ENCODE peak calls at places on chromosomes 7 and 10, in ten cellular contexts. One of them, this sample, is unnamed.

GRCh38 chr7:151249034-151249731 is 689 bp upstream of the SMARCD3 start:
- DNase-seq in suprapubic skin: peak; percentile 83
- DNase-seq in K562: peak; percentile 56
- DNase-seq in HCT116: no peak
- DNase-seq in GM12878: no peak
- DNase-seq in spleen: peak; percentile 86
- DNase-seq in GM12891: no peak
- DNase-seq in endothelial cell of umbilical vein: peak; percentile 56
- DNase-seq in breast epithelium: peak; percentile 43
- DNase-seq in stomach: peak; percentile 66
- DNase-seq in this sample: no peak

GRCh38 chr7:111390000-111390399 is 172.3 kb downstream of the IMMP2L start:
- DNase-seq in K562: no peak
- DNase-seq in endothelial cell of umbilical vein: no peak
- DNase-seq in breast epithelium: no peak
- DNase-seq in suprapubic skin: no peak
- DNase-seq in spleen: no peak
- DNase-seq in GM12878: no peak
- DNase-seq in HCT116: no peak
- DNase-seq in GM12891: no peak
- DNase-seq in stomach: no peak
- DNase-seq in this sample: no peak

GRCh38 chr7:43502941-43503340 is 80.0 kb upstream of the STK17A start:
- DNase-seq in breast epithelium: no peak
- DNase-seq in GM12878: no peak
- DNase-seq in spleen: no peak
- DNase-seq in HCT116: no peak
- DNase-seq in endothelial cell of umbilical vein: no peak
- DNase-seq in suprapubic skin: no peak
- DNase-seq in GM12891: no peak
- DNase-seq in stomach: no peak
- DNase-seq in K562: no peak
- DNase-seq in this sample: no peak

GRCh38 chr7:137626469-137627067 is 220.2 kb downstream of the DGKI start:
- DNase-seq in HCT116: peak; percentile 31
- DNase-seq in stomach: peak; percentile 38
- DNase-seq in K562: peak; percentile 81
- DNase-seq in GM12891: peak; percentile 21
- DNase-seq in breast epithelium: no peak
- DNase-seq in spleen: no peak
- DNase-seq in endothelial cell of umbilical vein: peak; percentile 54
- DNase-seq in GM12878: peak; percentile 12
- DNase-seq in suprapubic skin: no peak
- DNase-seq in this sample: peak; percentile 23

GRCh38 chr10:130804281-130804680 is 507.2 kb downstream of the TCERG1L start:
- DNase-seq in K562: no peak
- DNase-seq in GM12878: no peak
- DNase-seq in stomach: no peak
- DNase-seq in spleen: no peak
- DNase-seq in HCT116: no peak
- DNase-seq in GM12891: no peak
- DNase-seq in suprapubic skin: no peak
- DNase-seq in breast epithelium: no peak
- DNase-seq in endothelial cell of umbilical vein: no peak
- DNase-seq in this sample: no peak

GRCh38 chr7:32330602-32331001 is 159.6 kb downstream of the LSM5 start:
- DNase-seq in HCT116: no peak
- DNase-seq in GM12891: no peak
- DNase-seq in breast epithelium: no peak
- DNase-seq in suprapubic skin: no peak
- DNase-seq in K562: no peak
- DNase-seq in GM12878: no peak
- DNase-seq in stomach: no peak
- DNase-seq in endothelial cell of umbilical vein: no peak
- DNase-seq in spleen: no peak
- DNase-seq in this sample: no peak

GRCh38 chr7:27185013-27185707 is at the start of gene HOXA11:
- DNase-seq in GM12878: no peak
- DNase-seq in endothelial cell of umbilical vein: peak; percentile 94
- DNase-seq in breast epithelium: no peak
- DNase-seq in suprapubic skin: peak; percentile 82
- DNase-seq in stomach: peak; percentile 22
- DNase-seq in GM12891: no peak
- DNase-seq in spleen: peak; percentile 63
- DNase-seq in K562: no peak
- DNase-seq in HCT116: no peak
- DNase-seq in this sample: no peak

GRCh38 chr7:30148951-30149459 is 14.2 kb downstream of the MTURN start:
- DNase-seq in K562: no peak
- DNase-seq in GM12878: no peak
- DNase-seq in spleen: peak; percentile 87
- DNase-seq in HCT116: no peak
- DNase-seq in GM12891: no peak
- DNase-seq in suprapubic skin: no peak
- DNase-seq in breast epithelium: peak; percentile 77
- DNase-seq in stomach: peak; percentile 35
- DNase-seq in endothelial cell of umbilical vein: no peak
- DNase-seq in this sample: no peak

GRCh38 chr7:92135100-92135429 is 788 bp upstream of the CYP51A1 start:
- DNase-seq in GM12878: no peak
- DNase-seq in spleen: no peak
- DNase-seq in breast epithelium: no peak
- DNase-seq in endothelial cell of umbilical vein: no peak
- DNase-seq in K562: peak; percentile 57
- DNase-seq in suprapubic skin: no peak
- DNase-seq in GM12891: no peak
- DNase-seq in HCT116: no peak
- DNase-seq in stomach: peak; percentile 28
- DNase-seq in this sample: peak; percentile 3

GRCh38 chr7:26787696-26788095 is 76.7 kb downstream of the SKAP2 start:
- DNase-seq in spleen: no peak
- DNase-seq in GM12891: no peak
- DNase-seq in breast epithelium: no peak
- DNase-seq in K562: no peak
- DNase-seq in suprapubic skin: no peak
- DNase-seq in HCT116: no peak
- DNase-seq in GM12878: no peak
- DNase-seq in stomach: no peak
- DNase-seq in endothelial cell of umbilical vein: no peak
- DNase-seq in this sample: no peak

GRCh38 chr7:79454325-79454960 is 976 bp upstream of the MAGI2 start:
- DNase-seq in endothelial cell of umbilical vein: no peak
- DNase-seq in spleen: peak; percentile 72
- DNase-seq in GM12878: no peak
- DNase-seq in GM12891: no peak
- DNase-seq in stomach: no peak
- DNase-seq in K562: no peak
- DNase-seq in HCT116: no peak
- DNase-seq in suprapubic skin: peak; percentile 69
- DNase-seq in breast epithelium: peak; percentile 20
- DNase-seq in this sample: no peak

GRCh38 chr10:4646546-4646945 is 179.5 kb upstream of the AKR1E2 start:
- DNase-seq in HCT116: no peak
- DNase-seq in K562: no peak
- DNase-seq in suprapubic skin: no peak
- DNase-seq in spleen: no peak
- DNase-seq in endothelial cell of umbilical vein: no peak
- DNase-seq in GM12878: no peak
- DNase-seq in stomach: no peak
- DNase-seq in breast epithelium: no peak
- DNase-seq in GM12891: no peak
- DNase-seq in this sample: no peak

GRCh38 chr7:111413796-111414195 is 148.5 kb downstream of the IMMP2L start:
- DNase-seq in endothelial cell of umbilical vein: no peak
- DNase-seq in K562: no peak
- DNase-seq in spleen: no peak
- DNase-seq in HCT116: no peak
- DNase-seq in stomach: no peak
- DNase-seq in suprapubic skin: no peak
- DNase-seq in breast epithelium: no peak
- DNase-seq in GM12891: no peak
- DNase-seq in GM12878: no peak
- DNase-seq in this sample: no peak

GRCh38 chr10:44752451-44753441 is 158.4 kb upstream of the TMEM72 start:
- DNase-seq in GM12891: no peak
- DNase-seq in breast epithelium: no peak
- DNase-seq in suprapubic skin: no peak
- DNase-seq in spleen: no peak
- DNase-seq in GM12878: no peak
- DNase-seq in K562: no peak
- DNase-seq in HCT116: no peak
- DNase-seq in stomach: no peak
- DNase-seq in endothelial cell of umbilical vein: peak; percentile 80
- DNase-seq in this sample: no peak

DNA sequence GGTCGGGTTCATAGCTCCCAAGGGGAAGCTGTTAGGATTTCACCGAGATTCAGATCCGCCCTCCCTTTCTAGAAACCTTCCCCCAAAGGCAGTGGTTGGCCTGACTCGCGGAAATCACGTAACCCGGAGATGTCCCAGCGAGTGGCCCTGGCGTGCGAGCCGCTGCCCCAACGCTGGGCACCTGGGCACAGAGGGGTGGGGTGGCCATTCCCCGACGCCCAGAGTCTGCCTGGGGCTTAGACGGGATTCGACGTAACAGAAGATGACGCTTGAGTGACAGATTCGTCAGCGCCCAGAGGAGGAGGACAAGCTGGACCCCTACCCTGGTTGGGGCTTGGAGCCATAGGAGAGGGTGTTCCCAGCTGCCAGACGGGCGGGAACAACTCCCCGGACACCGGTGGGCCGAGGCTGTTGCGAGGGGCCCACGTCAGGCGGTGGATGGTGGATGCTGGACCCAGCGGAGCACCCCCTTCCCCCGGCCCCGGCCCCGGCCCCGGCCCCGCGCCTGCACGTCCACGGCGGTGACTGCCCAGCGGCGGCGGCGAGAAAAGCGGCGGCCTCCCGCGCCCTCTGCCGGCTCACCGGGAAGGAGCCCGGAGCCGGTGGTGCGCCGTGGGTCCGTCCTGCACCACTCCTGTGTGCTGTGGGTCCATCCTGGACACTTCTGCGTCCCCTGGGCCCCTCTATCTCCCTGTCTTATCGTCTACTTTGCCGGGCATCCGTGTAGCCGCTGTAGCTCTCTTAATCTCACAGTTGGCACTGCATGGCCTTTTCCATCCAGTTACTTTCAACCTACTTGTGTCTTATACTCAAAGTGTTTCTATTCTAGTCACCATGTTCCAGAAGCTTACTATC is 35.4 kb upstream of the KNDC1 start:
- DNase-seq in stomach: peak; percentile 53
- DNase-seq in GM12891: no peak
- DNase-seq in K562: peak; percentile 42
- DNase-seq in breast epithelium: no peak
- DNase-seq in spleen: peak; percentile 83
- DNase-seq in endothelial cell of umbilical vein: peak; percentile 9
- DNase-seq in suprapubic skin: peak; percentile 49
- DNase-seq in HCT116: no peak
- DNase-seq in GM12878: no peak
- DNase-seq in this sample: no peak
- TF ChIP-seq POLR2A in stomach: no peak
- TF ChIP-seq POLR2A in GM12891: no peak
- TF ChIP-seq POLR2A in K562: no peak
- TF ChIP-seq POLR2A in breast epithelium: no peak
- TF ChIP-seq POLR2A in spleen: no peak
- TF ChIP-seq POLR2A in endothelial cell of umbilical vein: no peak
- TF ChIP-seq POLR2A in suprapubic skin: no peak
- TF ChIP-seq POLR2A in HCT116: no peak
- TF ChIP-seq POLR2A in GM12878: no peak
- TF ChIP-seq POLR2A in this sample: no peak

GRCh38 chr10:12628964-12629766 is 279.8 kb downstream of the CAMK1D start:
- DNase-seq in breast epithelium: no peak
- DNase-seq in suprapubic skin: no peak
- DNase-seq in GM12878: no peak
- DNase-seq in spleen: no peak
- DNase-seq in GM12891: no peak
- DNase-seq in stomach: no peak
- DNase-seq in K562: no peak
- DNase-seq in endothelial cell of umbilical vein: no peak
- DNase-seq in HCT116: no peak
- DNase-seq in this sample: no peak

GRCh38 chr10:12628153-12628552 is 278.8 kb downstream of the CAMK1D start:
- DNase-seq in breast epithelium: no peak
- DNase-seq in GM12891: no peak
- DNase-seq in HCT116: no peak
- DNase-seq in suprapubic skin: no peak
- DNase-seq in GM12878: no peak
- DNase-seq in spleen: no peak
- DNase-seq in K562: no peak
- DNase-seq in endothelial cell of umbilical vein: no peak
- DNase-seq in stomach: no peak
- DNase-seq in this sample: no peak

GRCh38 chr10:12622691-12623090 is 273.3 kb downstream of the CAMK1D start:
- DNase-seq in stomach: no peak
- DNase-seq in GM12891: no peak
- DNase-seq in HCT116: no peak
- DNase-seq in breast epithelium: no peak
- DNase-seq in suprapubic skin: no peak
- DNase-seq in GM12878: no peak
- DNase-seq in endothelial cell of umbilical vein: no peak
- DNase-seq in spleen: no peak
- DNase-seq in K562: no peak
- DNase-seq in this sample: no peak

GRCh38 chr10:12622016-12622415 is 272.7 kb downstream of the CAMK1D start:
- DNase-seq in breast epithelium: no peak
- DNase-seq in GM12878: no peak
- DNase-seq in K562: no peak
- DNase-seq in HCT116: no peak
- DNase-seq in GM12891: no peak
- DNase-seq in spleen: no peak
- DNase-seq in endothelial cell of umbilical vein: no peak
- DNase-seq in stomach: no peak
- DNase-seq in suprapubic skin: no peak
- DNase-seq in this sample: no peak

GRCh38 chr10:12625393-12626023 is 276.2 kb downstream of the CAMK1D start:
- DNase-seq in HCT116: no peak
- DNase-seq in spleen: no peak
- DNase-seq in K562: no peak
- DNase-seq in GM12891: no peak
- DNase-seq in GM12878: no peak
- DNase-seq in endothelial cell of umbilical vein: no peak
- DNase-seq in breast epithelium: no peak
- DNase-seq in stomach: no peak
- DNase-seq in suprapubic skin: no peak
- DNase-seq in this sample: no peak
- TF ChIP-seq POLR2AphosphoS5 in HCT116: no peak
- TF ChIP-seq POLR2AphosphoS5 in spleen: no peak
- TF ChIP-seq POLR2AphosphoS5 in K562: no peak
- TF ChIP-seq POLR2AphosphoS5 in GM12891: no peak
- TF ChIP-seq POLR2AphosphoS5 in GM12878: no peak
- TF ChIP-seq POLR2AphosphoS5 in endothelial cell of umbilical vein: no peak
- TF ChIP-seq POLR2AphosphoS5 in breast epithelium: no peak
- TF ChIP-seq POLR2AphosphoS5 in stomach: no peak
- TF ChIP-seq POLR2AphosphoS5 in suprapubic skin: no peak
- TF ChIP-seq POLR2AphosphoS5 in this sample: no peak

GRCh38 chr7:988426-988911 is 5.5 kb downstream of the CYP2W1 start:
- DNase-seq in endothelial cell of umbilical vein: no peak
- DNase-seq in breast epithelium: no peak
- DNase-seq in GM12891: no peak
- DNase-seq in stomach: peak; percentile 50
- DNase-seq in K562: peak; percentile 32
- DNase-seq in GM12878: no peak
- DNase-seq in spleen: no peak
- DNase-seq in HCT116: no peak
- DNase-seq in suprapubic skin: no peak
- DNase-seq in this sample: no peak
- TF ChIP-seq POLR2A in endothelial cell of umbilical vein: no peak
- TF ChIP-seq POLR2A in breast epithelium: no peak
- TF ChIP-seq POLR2A in GM12891: no peak
- TF ChIP-seq POLR2A in stomach: no peak
- TF ChIP-seq POLR2A in K562: no peak
- TF ChIP-seq POLR2A in GM12878: no peak
- TF ChIP-seq POLR2A in spleen: no peak
- TF ChIP-seq POLR2A in HCT116: no peak
- TF ChIP-seq POLR2A in suprapubic skin: no peak
- TF ChIP-seq POLR2A in this sample: no peak

GRCh38 chr10:69089638-69090599 is 2.0 kb downstream of the SRGN start:
- DNase-seq in GM12891: no peak
- DNase-seq in spleen: peak; percentile 84
- DNase-seq in GM12878: peak; percentile 65
- DNase-seq in K562: peak; percentile 67
- DNase-seq in endothelial cell of umbilical vein: peak; percentile 83
- DNase-seq in HCT116: no peak
- DNase-seq in breast epithelium: peak; percentile 20
- DNase-seq in suprapubic skin: no peak
- DNase-seq in stomach: peak; percentile 51
- DNase-seq in this sample: no peak
- TF ChIP-seq POLR2AphosphoS5 in GM12891: peak; percentile 76
- TF ChIP-seq POLR2AphosphoS5 in spleen: peak; percentile 97
- TF ChIP-seq POLR2AphosphoS5 in GM12878: peak; percentile 93
- TF ChIP-seq POLR2AphosphoS5 in K562: no peak
- TF ChIP-seq POLR2AphosphoS5 in endothelial cell of umbilical vein: peak; percentile 61
- TF ChIP-seq POLR2AphosphoS5 in HCT116: no peak
- TF ChIP-seq POLR2AphosphoS5 in breast epithelium: no peak
- TF ChIP-seq POLR2AphosphoS5 in suprapubic skin: no peak
- TF ChIP-seq POLR2AphosphoS5 in stomach: peak; percentile 64
- TF ChIP-seq POLR2AphosphoS5 in this sample: peak; percentile 85